ENCODE peak calls at places on chromosomes 7 and 10, in four cellular contexts. Y is HCT116, V is K562, Z is HepG2. S is an unnamed sample.
A peak's percentile ranks its signal among the peaks of the same experiment; 100 is the strongest.

GRCh38 chr7:150378115-150378852 is 846 bp upstream of the ZNF775 start:
- DNase-seq in V (peak; percentile 82), Z (peak; percentile 82), Y (peak; percentile 19), S (peak; percentile 82)

GRCh38 chr7:157690833-157691382 is 354.1 kb downstream of the DNAJB6 start:
- DNase-seq in Z (peak; percentile 7), V (no peak), Y (peak; percentile 71), S (no peak)

GRCh38 chr7:68063171-68063570 is 1066.5 kb downstream of the TYW1 start:
- DNase-seq in Z (no peak), V (peak; percentile 34), Y (no peak), S (peak; percentile 53)

GRCh38 chr7:67602246-67602645 is 605.6 kb downstream of the TYW1 start:
- DNase-seq in Z (no peak), V (no peak), Y (no peak), S (no peak)

GRCh38 chr10:87931836-87932230 is 68.4 kb downstream of the PTEN start:
- DNase-seq in Y (peak; percentile 24), V (no peak), Z (no peak), S (no peak)

GRCh38 chr10:11447571-11447970 is 163.9 kb downstream of the USP6NL start:
- DNase-seq in Z (no peak), V (no peak), Y (no peak), S (no peak)

GRCh38 chr10:82643601-82644000 is 768.6 kb downstream of the NRG3 start:
- DNase-seq in V (no peak), Y (no peak), Z (no peak), S (no peak)

GRCh38 chr10:98367626-98368451 is 47.1 kb downstream of the PYROXD2 start:
- DNase-seq in V (no peak), Z (no peak), Y (no peak), S (no peak)

GRCh38 chr10:32684291-32684690 is 238.4 kb downstream of the CCDC7 start:
- DNase-seq in Y (no peak), Z (no peak), V (no peak), S (no peak)

GRCh38 chr10:108597031-108597430 is 1326.3 kb downstream of the XPNPEP1 start:
- DNase-seq in Z (no peak), Y (no peak), V (no peak), S (no peak)

GRCh38 chr7:97116308-97116707 is 1.2 kb upstream of the SDHAF3 start:
- DNase-seq in V (no peak), Z (no peak), Y (no peak), S (no peak)

GRCh38 chr7:21902240-21902639 is 43.5 kb downstream of the CDCA7L start:
- DNase-seq in Y (no peak), V (no peak), Z (no peak), S (no peak)

GRCh38 chr7:96282835-96283234 is 39.1 kb downstream of the SLC25A13 start:
- DNase-seq in Z (no peak), V (no peak), Y (no peak), S (no peak)

GRCh38 chr7:111324228-111324627 is 233.3 kb downstream of the LRRN3 start:
- DNase-seq in Y (no peak), Z (no peak), V (no peak), S (no peak)
- TF ChIP-seq FOSL1 in Y (no peak), Z (no peak), V (no peak), S (no peak)

GRCh38 chr7:154746551-154746950 is 256.4 kb downstream of the PAXIP1 start:
- DNase-seq in Z (no peak), V (no peak), Y (no peak), S (no peak)

GRCh38 chr7:154744861-154745258 is 258.1 kb downstream of the PAXIP1 start:
- DNase-seq in Z (no peak), Y (no peak), V (no peak), S (no peak)

GRCh38 chr7:154743211-154743610 is 259.7 kb downstream of the PAXIP1 start:
- DNase-seq in Z (no peak), Y (no peak), V (no peak), S (no peak)

GRCh38 chr7:154741131-154741530 is 261.8 kb downstream of the PAXIP1 start:
- DNase-seq in Y (no peak), Z (no peak), V (no peak), S (no peak)

GRCh38 chr7:154744226-154744860 is 258.6 kb downstream of the PAXIP1 start:
- DNase-seq in V (peak; percentile 75), Y (no peak), Z (no peak), S (peak; percentile 23)
- TF ChIP-seq FOSL1 in V (no peak), Y (no peak), Z (no peak), S (no peak)

GRCh38 chr10:79454259-79454658 is 8.8 kb upstream of the ZCCHC24 start:
- DNase-seq in V (no peak), Z (no peak), Y (no peak), S (no peak)
- TF ChIP-seq FOSL1 in V (no peak), Z (no peak), Y (no peak), S (no peak)

DNA sequence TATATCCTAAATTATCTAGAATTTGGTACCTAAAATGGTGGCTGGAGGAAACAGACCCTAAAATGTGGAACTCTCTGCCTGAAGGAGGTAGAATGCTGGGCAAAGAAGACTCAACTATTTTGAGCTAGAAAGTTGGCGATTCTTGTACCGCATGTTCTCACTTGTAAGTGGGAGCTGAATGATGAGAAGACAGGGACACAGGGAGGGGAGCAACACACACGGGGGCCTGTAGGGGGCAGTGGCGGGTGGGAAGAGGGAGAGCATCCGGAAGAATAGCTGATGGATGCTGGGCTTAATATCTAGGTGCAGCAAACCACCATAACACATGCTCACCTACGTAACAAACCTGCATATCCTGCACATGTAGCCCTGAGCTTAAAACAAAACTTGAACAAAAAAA is 250.6 kb downstream of the CALN1 start:
- DNase-seq in Y (no peak), V (peak; percentile 50), Z (no peak), S (peak; percentile 89)
- TF ChIP-seq FOSL1 in Y (no peak), V (no peak), Z (no peak), S (no peak)

DNA sequence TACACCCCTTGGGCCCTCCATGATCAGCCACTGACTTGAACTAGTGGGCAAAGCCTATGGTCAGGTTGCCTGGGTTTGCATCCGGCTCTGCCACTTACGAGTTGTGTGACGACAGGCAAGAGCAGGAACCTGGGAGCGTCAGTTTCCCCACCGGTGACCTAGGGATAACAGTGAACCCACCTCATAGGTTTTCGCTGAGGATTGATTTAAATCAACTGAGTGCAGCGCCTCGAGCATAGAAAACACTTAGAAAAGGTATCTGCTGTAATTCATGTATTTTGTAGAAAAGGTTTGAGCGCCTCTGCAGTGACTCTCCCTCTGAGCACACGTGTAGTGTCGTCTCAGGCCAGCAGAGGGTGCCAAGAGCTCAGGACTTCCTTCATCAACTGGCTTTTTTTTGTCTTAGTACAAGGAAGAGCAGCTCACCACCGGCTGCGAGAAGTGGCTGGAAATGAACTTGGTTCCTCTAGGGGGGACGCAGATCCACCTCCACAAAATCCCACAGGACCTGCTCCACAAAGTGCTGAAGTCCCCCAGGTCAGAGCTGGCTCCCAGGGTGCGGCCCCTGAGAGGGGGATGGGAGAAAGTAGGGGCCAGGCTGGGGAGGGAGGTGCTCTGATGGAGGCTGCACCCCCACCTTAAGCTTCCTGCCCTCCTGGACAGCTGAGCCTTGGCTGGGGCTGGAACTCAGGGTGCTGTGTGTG is 27.7 kb downstream of the BTBD16 start:
- DNase-seq in V (peak; percentile 51), Y (peak; percentile 73), Z (peak; percentile 74), S (peak; percentile 82)
- TF ChIP-seq FOSL1 in V (no peak), Y (no peak), Z (no peak), S (no peak)

S was measured in H1.